ENCODE peak calls at places on chromosomes 3 and 15, in four cellular contexts. One of them, this sample, is unnamed.

GRCh38 chr15:98744506-98744905 is 96.2 kb downstream of the IGF1R start:
- DNase-seq in K562: no peak
- DNase-seq in HepG2: no peak
- DNase-seq in GM12878: no peak
- DNase-seq in this sample: no peak

GRCh38 chr3:9878700-9879099 is 1.4 kb downstream of the CIDEC start:
- DNase-seq in GM12878: no peak
- DNase-seq in K562: no peak
- DNase-seq in HepG2: peak
- DNase-seq in this sample: no peak

GRCh38 chr3:169528289-169528688 is 135.2 kb downstream of the MECOM start:
- DNase-seq in K562: no peak
- DNase-seq in HepG2: no peak
- DNase-seq in GM12878: no peak
- DNase-seq in this sample: no peak

GRCh38 chr3:21462151-21462550 is 288.9 kb downstream of the ZNF385D start:
- DNase-seq in GM12878: no peak
- DNase-seq in HepG2: no peak
- DNase-seq in K562: no peak
- DNase-seq in this sample: no peak

GRCh38 chr3:191962324-191962723 is 501.4 kb downstream of the PYDC2 start:
- DNase-seq in GM12878: no peak
- DNase-seq in HepG2: no peak
- DNase-seq in K562: no peak
- DNase-seq in this sample: no peak

GRCh38 chr3:192422998-192423349 is 304.4 kb downstream of the FGF12 start:
- DNase-seq in K562: no peak
- DNase-seq in HepG2: no peak
- DNase-seq in GM12878: no peak
- DNase-seq in this sample: no peak

GRCh38 chr15:88018865-88019626 is 237.5 kb downstream of the NTRK3 start:
- DNase-seq in K562: no peak
- DNase-seq in HepG2: no peak
- DNase-seq in GM12878: no peak
- DNase-seq in this sample: no peak

GRCh38 chr3:128071771-128072453 is 19.7 kb downstream of the SEC61A1 start:
- DNase-seq in K562: no peak
- DNase-seq in HepG2: no peak
- DNase-seq in GM12878: no peak
- DNase-seq in this sample: no peak

GRCh38 chr3:190155752-190156151 is 35.1 kb upstream of the P3H2 start:
- DNase-seq in K562: no peak
- DNase-seq in HepG2: no peak
- DNase-seq in GM12878: no peak
- DNase-seq in this sample: no peak

GRCh38 chr15:49421991-49422390 is 1.1 kb upstream of the FGF7 start:
- DNase-seq in GM12878: peak
- DNase-seq in K562: peak
- DNase-seq in HepG2: peak
- DNase-seq in this sample: peak

GRCh38 chr3:106534206-106534605 is 665.4 kb upstream of the CBLB start:
- DNase-seq in HepG2: no peak
- DNase-seq in K562: no peak
- DNase-seq in GM12878: no peak
- DNase-seq in this sample: no peak

GRCh38 chr3:78589242-78589641 is 1178.6 kb downstream of the ROBO1 start:
- DNase-seq in GM12878: no peak
- DNase-seq in K562: no peak
- DNase-seq in HepG2: no peak
- DNase-seq in this sample: no peak

GRCh38 chr3:152048826-152049225 is 175.4 kb downstream of the SUCNR1 start:
- DNase-seq in HepG2: no peak
- DNase-seq in GM12878: no peak
- DNase-seq in K562: no peak
- DNase-seq in this sample: no peak

GRCh38 chr3:116734243-116734642 is 24.7 kb downstream of the TUSC7 start:
- DNase-seq in HepG2: no peak
- DNase-seq in GM12878: no peak
- DNase-seq in K562: no peak
- DNase-seq in this sample: no peak

GRCh38 chr15:87369269-87369668 is 887.3 kb downstream of the NTRK3 start:
- DNase-seq in GM12878: no peak
- DNase-seq in K562: no peak
- DNase-seq in HepG2: no peak
- DNase-seq in this sample: no peak

GRCh38 chr15:65264877-65265430 is 21.7 kb downstream of the PARP16 start:
- DNase-seq in GM12878: no peak
- DNase-seq in HepG2: no peak
- DNase-seq in K562: no peak
- DNase-seq in this sample: no peak

GRCh38 chr3:161559177-161559998 is 62.8 kb downstream of the OTOL1 start:
- DNase-seq in GM12878: no peak
- DNase-seq in K562: peak
- DNase-seq in HepG2: peak
- DNase-seq in this sample: peak

GRCh38 chr15:78651930-78652655 is 11.1 kb upstream of the CHRNB4 start:
- DNase-seq in HepG2: no peak
- DNase-seq in GM12878: no peak
- DNase-seq in K562: no peak
- DNase-seq in this sample: no peak

GRCh38 chr15:75606711-75607684 is 18.5 kb downstream of the SNUPN start:
- DNase-seq in HepG2: no peak
- DNase-seq in K562: peak
- DNase-seq in GM12878: no peak
- DNase-seq in this sample: no peak

GRCh38 chr3:149382091-149382467 is 4.6 kb upstream of the TM4SF1 start:
- DNase-seq in HepG2: no peak
- DNase-seq in GM12878: no peak
- DNase-seq in K562: no peak
- DNase-seq in this sample: no peak

GRCh38 chr3:194084284-194084683 is 51.7 kb upstream of the HES1 start:
- DNase-seq in GM12878: no peak
- DNase-seq in HepG2: no peak
- DNase-seq in K562: no peak
- DNase-seq in this sample: no peak

GRCh38 chr3:67602816-67603215 is 51.6 kb downstream of the SUCLG2 start:
- DNase-seq in GM12878: no peak
- DNase-seq in K562: no peak
- DNase-seq in HepG2: no peak
- DNase-seq in this sample: no peak
- TF ChIP-seq BHLHE40 in GM12878: no peak
- TF ChIP-seq BHLHE40 in K562: no peak
- TF ChIP-seq BHLHE40 in HepG2: no peak
- TF ChIP-seq BHLHE40 in this sample: no peak

DNA sequence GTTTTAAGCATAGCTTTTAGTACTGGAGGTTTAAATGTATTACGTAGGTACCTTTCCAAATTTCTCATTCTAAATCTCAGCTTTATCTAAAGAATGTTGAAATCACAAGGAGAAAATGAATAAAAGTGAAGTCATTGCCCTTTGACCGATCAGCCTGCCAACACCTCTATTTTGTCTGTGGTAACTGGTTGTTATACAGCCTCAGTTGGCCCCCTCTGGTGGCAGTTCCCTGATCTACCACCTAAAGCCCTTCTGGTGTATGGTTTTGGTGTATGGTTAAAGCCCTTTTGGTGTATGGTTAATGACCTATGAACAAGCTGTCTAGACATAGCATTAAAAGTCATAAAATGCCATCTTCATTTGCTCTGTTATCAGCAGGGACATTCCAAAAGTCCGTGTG is 378.2 kb upstream of the AZI2 start:
- DNase-seq in HepG2: peak
- DNase-seq in K562: peak
- DNase-seq in GM12878: peak
- DNase-seq in this sample: peak
- TF ChIP-seq FOXK2 in HepG2: no peak
- TF ChIP-seq FOXK2 in K562: no peak
- TF ChIP-seq FOXK2 in GM12878: no peak
- TF ChIP-seq FOXK2 in this sample: no peak

GRCh38 chr3:132721479-132722164 is 587 bp downstream of the NPHP3 start:
- DNase-seq in GM12878: no peak
- DNase-seq in K562: no peak
- DNase-seq in HepG2: peak
- DNase-seq in this sample: peak
- TF ChIP-seq BHLHE40 in GM12878: no peak
- TF ChIP-seq BHLHE40 in K562: no peak
- TF ChIP-seq BHLHE40 in HepG2: no peak
- TF ChIP-seq BHLHE40 in this sample: no peak

GRCh38 chr3:83734656-83735055 is 1224.1 kb upstream of the CADM2 start:
- DNase-seq in K562: no peak
- DNase-seq in GM12878: no peak
- DNase-seq in HepG2: no peak
- DNase-seq in this sample: no peak

GRCh38 chr3:83740504-83740903 is 1218.3 kb upstream of the CADM2 start:
- DNase-seq in K562: no peak
- DNase-seq in HepG2: no peak
- DNase-seq in GM12878: no peak
- DNase-seq in this sample: no peak

GRCh38 chr3:83738202-83738601 is 1220.6 kb upstream of the CADM2 start:
- DNase-seq in K562: no peak
- DNase-seq in HepG2: no peak
- DNase-seq in GM12878: no peak
- DNase-seq in this sample: no peak
- TF ChIP-seq FOXK2 in K562: no peak
- TF ChIP-seq FOXK2 in HepG2: no peak
- TF ChIP-seq FOXK2 in GM12878: no peak
- TF ChIP-seq FOXK2 in this sample: no peak

GRCh38 chr3:141401584-141402475 is 33.5 kb downstream of the ZBTB38 start:
- DNase-seq in K562: no peak
- DNase-seq in HepG2: no peak
- DNase-seq in GM12878: no peak
- DNase-seq in this sample: peak
- TF ChIP-seq BHLHE40 in K562: no peak
- TF ChIP-seq BHLHE40 in HepG2: no peak
- TF ChIP-seq BHLHE40 in GM12878: no peak
- TF ChIP-seq BHLHE40 in this sample: no peak

GRCh38 chr3:30602946-30603345 is 3.5 kb upstream of the TGFBR2 start:
- DNase-seq in GM12878: no peak
- DNase-seq in K562: no peak
- DNase-seq in HepG2: no peak
- DNase-seq in this sample: no peak
- TF ChIP-seq FOXK2 in GM12878: no peak
- TF ChIP-seq FOXK2 in K562: no peak
- TF ChIP-seq FOXK2 in HepG2: no peak
- TF ChIP-seq FOXK2 in this sample: no peak

DNA sequence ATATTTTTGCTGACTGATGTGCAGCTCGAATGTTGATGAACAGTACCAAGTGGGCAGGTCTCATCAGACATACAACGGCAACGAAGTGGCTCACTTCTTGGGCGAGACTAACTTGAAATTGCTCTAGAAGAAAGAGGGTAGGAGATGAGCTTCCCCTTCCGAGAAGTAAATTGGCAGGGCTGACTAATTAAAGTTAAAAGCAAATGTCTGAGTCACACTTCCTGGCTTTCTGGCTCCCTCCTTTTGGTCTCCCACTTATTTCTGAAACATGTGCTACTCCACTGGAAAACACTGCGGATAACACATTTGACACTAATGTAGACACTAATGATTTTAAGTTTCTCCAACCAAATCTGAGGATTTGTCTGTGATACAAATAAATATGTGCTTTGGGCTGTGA is 228.3 kb downstream of the ABHD5 start:
- DNase-seq in HepG2: no peak
- DNase-seq in K562: no peak
- DNase-seq in GM12878: no peak
- DNase-seq in this sample: no peak
- TF ChIP-seq BHLHE40 in HepG2: no peak
- TF ChIP-seq BHLHE40 in K562: no peak
- TF ChIP-seq BHLHE40 in GM12878: no peak
- TF ChIP-seq BHLHE40 in this sample: no peak

GRCh38 chr3:167913218-167913902 is 177.8 kb downstream of the SERPINI1 start:
- DNase-seq in K562: no peak
- DNase-seq in GM12878: no peak
- DNase-seq in HepG2: no peak
- DNase-seq in this sample: peak

GRCh38 chr3:167909443-167910287 is 174.1 kb downstream of the SERPINI1 start:
- DNase-seq in K562: no peak
- DNase-seq in HepG2: peak
- DNase-seq in GM12878: no peak
- DNase-seq in this sample: no peak

GRCh38 chr3:167908745-167909442 is 173.4 kb downstream of the SERPINI1 start:
- DNase-seq in K562: no peak
- DNase-seq in GM12878: no peak
- DNase-seq in HepG2: no peak
- DNase-seq in this sample: no peak
- TF ChIP-seq FOXK2 in K562: no peak
- TF ChIP-seq FOXK2 in GM12878: no peak
- TF ChIP-seq FOXK2 in HepG2: no peak
- TF ChIP-seq FOXK2 in this sample: no peak

GRCh38 chr15:52786436-52787122 is 3.6 kb downstream of the ONECUT1 start:
- DNase-seq in GM12878: no peak
- DNase-seq in HepG2: peak
- DNase-seq in K562: no peak
- DNase-seq in this sample: no peak
- TF ChIP-seq BHLHE40 in GM12878: no peak
- TF ChIP-seq BHLHE40 in HepG2: no peak
- TF ChIP-seq BHLHE40 in K562: no peak
- TF ChIP-seq BHLHE40 in this sample: no peak

DNA sequence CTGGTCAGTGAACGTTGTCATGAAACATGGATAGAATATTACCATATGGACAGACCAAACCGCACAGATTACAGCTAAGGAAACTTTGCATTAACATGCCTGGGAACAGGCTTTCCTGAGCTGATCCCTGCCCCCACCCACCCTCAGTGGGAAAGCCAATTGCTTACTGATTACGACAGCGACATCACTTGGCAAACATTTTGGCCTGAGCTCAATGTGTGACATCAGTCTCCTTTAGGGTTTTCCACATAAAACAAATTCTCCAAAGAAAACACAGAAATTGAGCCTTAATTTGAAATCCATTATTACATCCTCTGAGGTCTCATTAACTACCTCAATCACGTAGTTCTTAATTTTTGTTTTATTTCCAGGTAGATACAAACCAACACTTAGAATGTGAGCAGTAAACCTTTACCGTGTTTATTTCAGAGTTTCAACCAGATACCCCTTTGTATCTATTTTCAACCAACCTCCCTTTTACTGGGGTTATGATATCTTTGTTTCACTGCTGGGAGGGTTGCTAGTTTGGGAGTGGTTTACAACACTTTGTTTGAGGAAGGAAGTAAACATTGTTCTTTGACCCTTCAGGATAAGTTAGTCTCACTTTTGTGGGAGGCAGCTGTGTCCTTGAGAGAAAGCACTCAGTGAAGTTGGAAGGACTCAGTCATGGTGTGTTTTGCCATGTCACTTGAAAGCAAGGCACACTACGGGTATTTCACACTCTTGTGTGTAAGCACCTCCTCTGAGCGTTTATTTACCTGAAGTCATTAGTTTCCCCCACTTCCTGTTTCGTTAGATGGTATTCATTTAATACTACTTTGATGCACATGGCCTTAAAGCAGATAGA is 103.1 kb downstream of the CMSS1 start:
- DNase-seq in HepG2: peak
- DNase-seq in K562: peak
- DNase-seq in GM12878: no peak
- DNase-seq in this sample: no peak
- TF ChIP-seq FOXK2 in HepG2: peak
- TF ChIP-seq FOXK2 in K562: no peak
- TF ChIP-seq FOXK2 in GM12878: no peak
- TF ChIP-seq FOXK2 in this sample: no peak